ENCODE peak calls at places on chromosome X, in eight cellular contexts. H is endodermal cell, F is upper lobe of left lung, K is DND-41, I is Peyer's patch, C is body of pancreas, Z is pancreas, Y is left ventricle myocardium inferior. R is an unnamed sample.
A peak's percentile ranks its signal among the peaks of the same experiment; 100 is the strongest.

GRCh38 chrX:6694977-6695376 is 160.1 kb upstream of the VCX3A start:
- DNase-seq in H (no peak), F (no peak), K (no peak), I (no peak), C (no peak), Z (no peak), Y (no peak), R (no peak)

GRCh38 chrX:115339441-115340025 is 50.0 kb downstream of the LUZP4 start:
- DNase-seq in H (no peak), F (no peak), K (no peak), I (no peak), C (no peak), Z (no peak), Y (no peak), R (no peak)

GRCh38 chrX:31871989-31872388 is 800.1 kb upstream of the FTHL17 start:
- DNase-seq in H (no peak), F (no peak), K (no peak), I (no peak), C (no peak), Z (no peak), Y (no peak), R (no peak)

GRCh38 chrX:111164728-111165127 is 68.7 kb downstream of the PAK3 start:
- DNase-seq in H (no peak), F (no peak), K (no peak), I (no peak), C (no peak), Z (no peak), Y (no peak), R (no peak)

GRCh38 chrX:86137071-86137470 is 11.2 kb upstream of the DACH2 start:
- DNase-seq in H (no peak), F (no peak), K (no peak), I (no peak), C (no peak), Z (no peak), Y (no peak), R (no peak)

GRCh38 chrX:68163446-68163845 is 269.8 kb downstream of the OPHN1 start:
- DNase-seq in H (no peak), F (no peak), K (no peak), I (no peak), C (no peak), Z (no peak), Y (no peak), R (no peak)

GRCh38 chrX:130848763-130849162 is 54.2 kb downstream of the ENOX2 start:
- DNase-seq in H (no peak), F (no peak), K (no peak), I (no peak), C (no peak), Z (no peak), Y (no peak), R (no peak)

GRCh38 chrX:16870861-16871584 is 861 bp upstream of the RBBP7 start:
- DNase-seq in H (peak; percentile 88), F (peak; percentile 24), K (peak; percentile 9), I (no peak), C (peak; percentile 18), Z (peak; percentile 31), Y (peak; percentile 31), R (no peak)

GRCh38 chrX:72306851-72307645 is 1.3 kb upstream of the CITED1 start:
- DNase-seq in H (peak; percentile 83), F (peak; percentile 59), K (no peak), I (peak; percentile 67), C (peak; percentile 60), Z (peak; percentile 63), Y (peak; percentile 46), R (peak; percentile 73)

GRCh38 chrX:87017210-87017609 is 500.4 kb upstream of the KLHL4 start:
- DNase-seq in H (no peak), F (no peak), K (no peak), I (no peak), C (no peak), Z (no peak), Y (no peak), R (no peak)

GRCh38 chrX:150036181-150036580 is 97.9 kb upstream of the EOLA2 start:
- DNase-seq in H (no peak), F (no peak), K (no peak), I (no peak), C (peak; percentile 21), Z (no peak), Y (no peak), R (no peak)
- H3K27ac ChIP-seq in H (no peak overlapping the region), F (no peak overlapping the region), K (no peak overlapping the region), I (no peak overlapping the region), C (no peak overlapping the region), Z (no peak overlapping the region), Y (no peak overlapping the region), R (no peak overlapping the region)

DNA sequence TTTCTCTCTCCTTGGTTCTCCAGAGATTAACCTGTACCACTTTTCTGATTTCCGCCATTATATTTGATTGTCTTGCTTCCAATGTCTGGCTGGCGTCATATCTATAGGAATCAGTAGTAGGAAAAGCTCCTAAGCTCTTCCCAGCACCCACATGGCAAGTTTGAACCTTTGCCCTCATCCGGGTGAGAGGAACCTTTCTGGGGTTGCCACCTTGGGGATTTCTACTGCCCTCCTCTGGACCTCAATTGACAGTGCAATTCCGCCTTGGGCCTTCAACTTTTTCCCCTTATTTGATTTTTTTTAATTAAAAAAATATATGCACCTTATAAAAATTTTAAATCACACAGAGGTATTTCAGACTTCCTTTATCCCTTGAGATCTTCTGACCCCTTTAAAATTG is 2.0 kb upstream of the CXorf66 start:
- DNase-seq in H (peak; percentile 56), F (no peak), K (no peak), I (no peak), C (no peak), Z (no peak), Y (no peak), R (no peak)
- TF ChIP-seq CTCF in H (peak; percentile 83), F (no peak), K (peak; percentile 22), I (no peak), C (no peak), Z (no peak), Y (peak; percentile 12), R (no peak)

DNA sequence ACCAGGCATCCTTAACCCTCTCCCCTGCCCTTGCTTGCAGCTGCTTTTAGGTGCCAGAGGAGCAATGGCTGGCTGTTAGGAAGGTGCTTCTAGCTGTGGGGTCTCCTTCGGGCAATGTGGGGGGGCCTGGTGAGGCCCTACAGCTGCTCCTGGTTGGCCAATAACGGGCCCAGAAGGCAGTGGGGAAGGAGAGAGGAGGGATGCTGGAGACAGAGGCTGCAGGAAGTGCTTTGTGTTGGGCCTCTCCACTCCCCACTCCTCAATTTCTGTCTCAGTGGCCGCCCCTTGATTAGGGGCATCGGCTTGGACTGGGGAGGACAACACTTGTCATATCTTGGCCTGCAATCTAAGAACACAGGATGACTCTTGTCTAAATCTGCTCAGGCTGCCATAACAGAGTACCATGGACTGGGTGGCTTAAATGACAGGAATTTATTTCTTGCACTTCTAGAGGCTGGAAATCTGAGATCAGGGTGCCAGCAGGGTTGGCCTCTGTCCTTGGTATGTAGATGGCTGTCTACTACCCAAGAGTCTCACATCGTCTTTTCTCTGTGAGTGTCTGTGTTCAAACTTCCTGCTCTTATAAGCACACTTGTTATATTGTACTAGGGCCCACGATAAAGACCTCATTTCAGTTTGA is 374.3 kb downstream of the MID1IP1 start:
- DNase-seq in H (no peak), F (no peak), K (peak; percentile 8), I (no peak), C (no peak), Z (no peak), Y (no peak), R (no peak)
- H3K4me3 ChIP-seq in H (no peak overlapping the region), F (no peak overlapping the region), K (no peak overlapping the region), I (no peak overlapping the region), C (no peak overlapping the region), Z (no peak overlapping the region), Y (no peak overlapping the region), R (no peak overlapping the region)

GRCh38 chrX:479273-479981 is 92.7 kb upstream of the PPP2R3B start:
- DNase-seq in H (no peak), F (no peak), K (no peak), I (no peak), C (no peak), Z (no peak), Y (no peak), R (no peak)
- H3K27ac ChIP-seq in H (no peak overlapping the region), F (no peak overlapping the region), K (no peak overlapping the region), I (no peak overlapping the region), C (no peak overlapping the region), Z (no peak overlapping the region), Y (no peak overlapping the region), R (no peak overlapping the region)

GRCh38 chrX:2689773-2690666 is 1.1 kb upstream of the CD99 start:
- DNase-seq in H (peak; percentile 75), F (no peak), K (no peak), I (peak; percentile 89), C (peak; percentile 80), Z (peak; percentile 66), Y (no peak), R (no peak)
- TF ChIP-seq CTCF in H (no peak), F (no peak), K (no peak), I (no peak), C (no peak), Z (no peak), Y (no peak), R (no peak)

GRCh38 chrX:331145-331771 is 12.7 kb upstream of the GTPBP6 start:
- DNase-seq in H (peak; percentile 79), F (no peak), K (no peak), I (no peak), C (no peak), Z (peak; percentile 21), Y (peak; percentile 15), R (peak; percentile 64)
- H3K4me3 ChIP-seq in H (no peak overlapping the region), F (peak overlapping the region; percentile 6), K (no peak overlapping the region), I (no peak overlapping the region), C (no peak overlapping the region), Z (no peak overlapping the region), Y (peak overlapping the region; percentile 48), R (peak overlapping the region; percentile 8)

GRCh38 chrX:104918122-104918521 is 302.4 kb downstream of the TEX13A start:
- DNase-seq in H (no peak), F (no peak), K (no peak), I (no peak), C (no peak), Z (no peak), Y (no peak), R (no peak)

DNA sequence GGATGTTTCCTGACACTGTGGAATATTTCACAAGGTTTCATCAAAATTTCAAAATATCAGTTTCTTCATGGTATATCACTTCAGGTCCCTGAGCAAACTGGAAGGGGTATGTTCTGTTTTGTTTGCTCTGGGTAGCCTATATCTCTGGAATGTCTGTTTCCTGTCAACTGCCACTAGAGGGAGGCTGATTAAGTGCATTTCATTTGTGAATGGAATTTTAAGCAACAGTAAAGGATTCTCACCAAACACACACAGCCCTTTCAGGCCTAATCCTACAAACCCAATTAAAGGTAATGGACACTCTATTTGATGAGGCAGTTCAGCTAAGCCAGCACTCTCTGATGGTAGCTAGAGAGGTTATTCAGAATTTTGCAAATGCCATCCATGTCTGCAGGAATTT is 307.1 kb downstream of the TEX13A start:
- DNase-seq in H (peak; percentile 36), F (no peak), K (no peak), I (no peak), C (no peak), Z (no peak), Y (no peak), R (no peak)
- H3K27ac ChIP-seq in H (no peak overlapping the region), F (no peak overlapping the region), K (no peak overlapping the region), I (no peak overlapping the region), C (no peak overlapping the region), Z (no peak overlapping the region), Y (no peak overlapping the region), R (no peak overlapping the region)

R was measured in upper lobe of right lung.